ENCODE peak calls at places on chromosome 17, in ten cellular contexts. D is activated CD4-positive, CD25-positive, alpha-beta regulatory T cell treated with anti-CD3 and anti-CD28 coated beads, Interleukin-2, amount 50 U/mL, for 16 hours; A is GM19239; K is epithelial cell of proximal tubule; J is fibroblast of the conjunctiva; H is amniotic stem cell; B is stimulated activated CD4-positive, alpha-beta T cell treated with anti-CD3 and anti-CD28 coated beads, Interleukin-2, amount 100 ng/mL, for 48 hours; Y is NCI-H1092 treated with DMSO at 0.1 percent for 48 hours; P is hippocampal formation; U is D721Med. V is an unnamed sample.

GRCh38 chr17:12673788-12674187 is 8.1 kb downstream of the MYOCD start:
- DNase-seq in B (no peak), J (no peak), K (no peak), P (no peak), D (no peak), Y (no peak), H (no peak), A (no peak), U (no peak), V (no peak)

GRCh38 chr17:16287563-16288027 is 65.7 kb downstream of the CENPV start:
- DNase-seq in P (no peak), Y (no peak), H (peak), K (no peak), U (no peak), D (no peak), B (no peak), A (no peak), J (peak), V (peak)

GRCh38 chr17:79622201-79622601 is 11.3 kb upstream of the RBFOX3 start:
- DNase-seq in B (no peak), U (peak), D (no peak), Y (peak), J (no peak), H (no peak), P (no peak), K (no peak), A (no peak), V (no peak)

GRCh38 chr17:78479369-78479768 is 97.8 kb downstream of the DNAH17 start:
- DNase-seq in H (no peak), B (no peak), P (no peak), J (no peak), K (no peak), Y (peak), D (no peak), A (no peak), U (no peak), V (no peak)

GRCh38 chr17:68425979-68426378 is 31.3 kb downstream of the WIPI1 start:
- DNase-seq in P (no peak), A (no peak), D (no peak), J (no peak), B (no peak), H (no peak), Y (no peak), K (no peak), U (no peak), V (no peak)

GRCh38 chr17:72749119-72749572 is 343.3 kb downstream of the SLC39A11 start:
- DNase-seq in U (no peak), P (no peak), D (no peak), H (no peak), Y (no peak), B (no peak), A (no peak), K (no peak), J (no peak), V (no peak)

GRCh38 chr17:550041-550398 is 164.6 kb downstream of the VPS53 start:
- DNase-seq in U (no peak), A (no peak), P (no peak), J (no peak), Y (no peak), B (no peak), H (no peak), K (no peak), D (no peak), V (no peak)

GRCh38 chr17:70947215-70947614 is 777.9 kb downstream of the KCNJ2 start:
- DNase-seq in H (no peak), B (no peak), K (no peak), U (no peak), Y (no peak), A (no peak), P (no peak), J (no peak), D (no peak), V (no peak)

GRCh38 chr17:80872999-80873951 is 118.4 kb upstream of the CHMP6 start:
- DNase-seq in H (peak), U (no peak), D (no peak), P (peak), Y (no peak), J (no peak), K (no peak), B (no peak), A (no peak), V (no peak)